ENCODE peak calls at places on chromosomes 12 and 14, in eight cellular contexts. I is left ventricle myocardium inferior; P is MM.1S; S is bronchial epithelial cell; O is CD8-positive, alpha-beta memory T cell; C is tibial nerve; N is cardiac fibroblast; E is fibroblast of pulmonary artery. L is an unnamed sample.

GRCh38 chr12:105053116-105053572 is 31.1 kb downstream of the ALDH1L2 start:
- DNase-seq in I (peak), P (peak), S (peak), O (peak), C (peak), N (peak), E (peak), L (peak)

GRCh38 chr12:52285851-52286530 is 5.3 kb downstream of the KRT81 start:
- DNase-seq in I (no peak), P (no peak), S (no peak), O (no peak), C (no peak), N (no peak), E (no peak), L (no peak)

GRCh38 chr12:106771425-106771824 is 3.1 kb upstream of the RIC8B start:
- DNase-seq in I (no peak), P (no peak), S (no peak), O (no peak), C (no peak), N (no peak), E (no peak), L (no peak)

GRCh38 chr12:129681151-129681550 is 222.7 kb downstream of the TMEM132D start:
- DNase-seq in I (no peak), P (no peak), S (no peak), O (no peak), C (no peak), N (no peak), E (no peak), L (no peak)

GRCh38 chr12:62736596-62736995 is 198.4 kb downstream of the PPM1H start:
- DNase-seq in I (no peak), P (no peak), S (peak), O (no peak), C (no peak), N (no peak), E (no peak), L (no peak)

GRCh38 chr14:90781876-90782275 is 34.4 kb downstream of the TTC7B start:
- DNase-seq in I (no peak), P (no peak), S (no peak), O (no peak), C (no peak), N (no peak), E (no peak), L (no peak)

GRCh38 chr14:21084988-21085853 is 13.2 kb downstream of the ZNF219 start:
- DNase-seq in I (no peak), P (no peak), S (peak), O (no peak), C (no peak), N (no peak), E (peak), L (no peak)

GRCh38 chr14:97120204-97121120 is 323.3 kb downstream of the VRK1 start:
- DNase-seq in I (no peak), P (no peak), S (no peak), O (no peak), C (no peak), N (no peak), E (no peak), L (no peak)

GRCh38 chr12:122111070-122111750 is 32.7 kb downstream of the MLXIP start:
- DNase-seq in I (no peak), P (no peak), S (peak), O (no peak), C (no peak), N (no peak), E (no peak), L (peak)

GRCh38 chr14:52119030-52119429 is 50.2 kb upstream of the NID2 start:
- DNase-seq in I (no peak), P (no peak), S (no peak), O (no peak), C (peak), N (no peak), E (no peak), L (no peak)

GRCh38 chr12:8449293-8449944 is 6.3 kb upstream of the CLEC6A start:
- DNase-seq in I (no peak), P (no peak), S (no peak), O (no peak), C (no peak), N (no peak), E (no peak), L (no peak)

GRCh38 chr14:72451081-72451972 is 442.6 kb downstream of the DPF3 start:
- DNase-seq in I (no peak), P (peak), S (no peak), O (peak), C (no peak), N (no peak), E (no peak), L (peak)

DNA sequence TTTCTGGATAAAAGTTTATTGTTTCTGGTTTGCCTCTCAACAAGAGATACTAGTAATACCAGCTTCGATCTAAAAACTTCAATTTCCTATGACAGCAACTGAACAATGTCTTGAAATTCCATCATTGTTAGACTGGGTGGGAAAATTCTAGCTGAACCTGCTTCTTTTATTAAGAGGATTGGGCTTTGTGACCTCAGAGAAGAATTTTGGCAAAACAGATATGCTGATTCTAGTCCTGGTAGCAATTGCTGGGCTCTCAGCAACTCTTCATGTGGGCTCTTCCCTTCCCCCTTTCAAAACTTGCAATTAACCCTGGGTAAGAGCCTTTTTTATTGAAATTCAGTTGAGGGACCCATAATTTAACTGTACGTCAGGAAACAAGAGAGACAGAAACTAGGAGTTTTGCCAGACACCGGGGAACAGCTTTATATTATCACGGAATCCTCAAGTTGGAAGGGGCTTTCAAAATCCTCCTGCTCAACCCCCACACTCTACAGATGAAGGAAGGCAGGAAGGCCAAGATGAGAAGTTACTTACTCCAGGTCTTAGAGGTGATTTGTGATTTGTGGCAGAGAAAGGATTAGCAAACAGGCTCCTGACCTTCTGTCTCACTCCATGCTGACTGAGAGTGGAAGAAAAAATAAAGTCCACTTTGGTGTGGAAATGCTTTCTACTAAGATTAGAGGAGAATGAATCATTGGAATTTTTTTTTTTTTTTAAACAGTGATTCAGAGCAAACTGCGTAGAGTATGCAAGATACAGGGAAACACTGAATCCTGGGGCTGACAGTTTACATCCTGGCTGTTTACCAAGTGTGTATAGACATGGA is 239.0 kb upstream of the ATP2B1 start:
- DNase-seq in I (no peak), P (no peak), S (peak), O (no peak), C (no peak), N (peak), E (peak), L (no peak)
- H3K4me3 ChIP-seq in I (no peak), P (no peak), S (no peak), O (no peak), C (no peak), N (no peak), E (peak), L (no peak)

GRCh38 chr14:49944501-49944900 is 51.6 kb downstream of the ARF6 start:
- DNase-seq in I (no peak), P (no peak), S (no peak), O (no peak), C (no peak), N (no peak), E (no peak), L (no peak)

GRCh38 chr14:49950275-49951250 is 57.7 kb downstream of the ARF6 start:
- DNase-seq in I (no peak), P (no peak), S (peak), O (no peak), C (no peak), N (no peak), E (no peak), L (peak)

GRCh38 chr14:49945448-49946319 is 52.8 kb downstream of the ARF6 start:
- DNase-seq in I (no peak), P (no peak), S (no peak), O (no peak), C (no peak), N (no peak), E (no peak), L (no peak)

GRCh38 chr14:49942090-49942489 is 49.2 kb downstream of the ARF6 start:
- DNase-seq in I (no peak), P (no peak), S (no peak), O (no peak), C (no peak), N (peak), E (no peak), L (no peak)

GRCh38 chr14:49946320-49947141 is 53.6 kb downstream of the ARF6 start:
- DNase-seq in I (no peak), P (no peak), S (peak), O (no peak), C (no peak), N (peak), E (peak), L (no peak)
- H3K4me3 ChIP-seq in I (no peak), P (no peak), S (no peak), O (peak), C (no peak), N (no peak), E (no peak), L (no peak)

GRCh38 chr12:24997496-24997895 is 48.6 kb upstream of the BCAT1 start:
- DNase-seq in I (no peak), P (peak), S (no peak), O (no peak), C (no peak), N (no peak), E (no peak), L (no peak)
- H3K4me3 ChIP-seq in I (no peak), P (peak), S (no peak), O (no peak), C (no peak), N (no peak), E (no peak), L (no peak)

GRCh38 chr12:49944718-49945117 is 5.8 kb upstream of the AQP2 start:
- DNase-seq in I (no peak), P (no peak), S (no peak), O (no peak), C (no peak), N (no peak), E (no peak), L (peak)
- H3K4me3 ChIP-seq in I (no peak), P (no peak), S (no peak), O (no peak), C (no peak), N (no peak), E (no peak), L (no peak)

GRCh38 chr12:6821271-6821673 is 349 bp upstream of the GPR162 start:
- DNase-seq in I (peak), P (no peak), S (peak), O (no peak), C (no peak), N (peak), E (peak), L (peak)
- H3K4me3 ChIP-seq in I (peak), P (no peak), S (peak), O (no peak), C (peak), N (peak), E (peak), L (peak)

GRCh38 chr12:40505327-40505726 is 186.9 kb upstream of the CNTN1 start:
- DNase-seq in I (no peak), P (peak), S (no peak), O (no peak), C (no peak), N (no peak), E (no peak), L (no peak)
- H3K4me3 ChIP-seq in I (no peak), P (no peak), S (no peak), O (no peak), C (no peak), N (no peak), E (no peak), L (no peak)

GRCh38 chr12:68327896-68328295 is 4.3 kb downstream of the MDM1 start:
- DNase-seq in I (no peak), P (no peak), S (no peak), O (no peak), C (no peak), N (no peak), E (no peak), L (no peak)
- H3K4me3 ChIP-seq in I (no peak), P (no peak), S (no peak), O (no peak), C (no peak), N (no peak), E (no peak), L (no peak)

GRCh38 chr14:66972469-66972868 is 216.8 kb upstream of the GARIN2 start:
- DNase-seq in I (no peak), P (no peak), S (no peak), O (no peak), C (no peak), N (no peak), E (no peak), L (no peak)
- H3K4me3 ChIP-seq in I (no peak), P (no peak), S (no peak), O (no peak), C (no peak), N (no peak), E (no peak), L (no peak)

GRCh38 chr12:57725851-57726150 is 12.7 kb downstream of the AGAP2 start:
- DNase-seq in I (no peak), P (no peak), S (no peak), O (no peak), C (no peak), N (no peak), E (no peak), L (no peak)

GRCh38 chr12:57726151-57726883 is 12.2 kb downstream of the AGAP2 start:
- DNase-seq in I (peak), P (peak), S (peak), O (no peak), C (no peak), N (peak), E (peak), L (peak)

GRCh38 chr12:57726884-57727757 is 11.4 kb downstream of the AGAP2 start:
- DNase-seq in I (peak), P (no peak), S (no peak), O (no peak), C (no peak), N (peak), E (no peak), L (no peak)

GRCh38 chr12:57729321-57729844 is 9.2 kb downstream of the AGAP2 start:
- DNase-seq in I (no peak), P (no peak), S (no peak), O (no peak), C (no peak), N (no peak), E (no peak), L (peak)

DNA sequence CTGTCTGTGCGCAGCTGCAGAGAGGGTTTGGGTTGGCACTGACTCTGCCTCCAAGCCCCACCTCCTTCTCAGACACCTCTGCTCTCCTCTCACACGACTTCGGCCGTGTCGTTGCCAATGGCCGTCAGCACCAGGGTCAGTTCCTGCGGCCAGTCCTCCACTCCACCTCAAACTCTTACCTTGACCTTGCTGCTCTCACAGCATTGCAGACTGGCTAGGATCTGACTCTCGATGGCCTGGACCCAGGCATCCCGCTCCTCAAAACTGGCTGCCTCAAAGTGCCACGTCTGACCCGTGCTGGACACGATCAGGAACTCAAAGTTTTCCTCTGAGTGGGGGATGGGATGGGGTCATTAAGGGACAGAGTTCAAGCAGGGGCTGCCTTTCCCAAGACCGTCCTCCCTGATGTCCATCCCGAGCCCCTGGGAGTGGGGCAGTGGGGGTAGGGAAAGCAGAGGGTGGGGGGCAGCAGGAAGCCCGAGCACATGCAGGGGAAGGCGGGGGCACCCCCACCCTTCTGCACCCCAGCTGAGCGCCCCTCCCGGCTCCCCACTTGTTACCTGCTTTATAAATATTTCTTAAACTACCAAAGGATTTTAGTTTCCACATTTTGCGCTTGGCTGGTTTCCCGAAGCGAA is 10.7 kb downstream of the AGAP2 start:
- DNase-seq in I (no peak), P (no peak), S (no peak), O (no peak), C (no peak), N (no peak), E (no peak), L (no peak)
- H3K4me3 ChIP-seq in I (peak), P (no peak), S (no peak), O (no peak), C (no peak), N (no peak), E (no peak), L (no peak)

DNA sequence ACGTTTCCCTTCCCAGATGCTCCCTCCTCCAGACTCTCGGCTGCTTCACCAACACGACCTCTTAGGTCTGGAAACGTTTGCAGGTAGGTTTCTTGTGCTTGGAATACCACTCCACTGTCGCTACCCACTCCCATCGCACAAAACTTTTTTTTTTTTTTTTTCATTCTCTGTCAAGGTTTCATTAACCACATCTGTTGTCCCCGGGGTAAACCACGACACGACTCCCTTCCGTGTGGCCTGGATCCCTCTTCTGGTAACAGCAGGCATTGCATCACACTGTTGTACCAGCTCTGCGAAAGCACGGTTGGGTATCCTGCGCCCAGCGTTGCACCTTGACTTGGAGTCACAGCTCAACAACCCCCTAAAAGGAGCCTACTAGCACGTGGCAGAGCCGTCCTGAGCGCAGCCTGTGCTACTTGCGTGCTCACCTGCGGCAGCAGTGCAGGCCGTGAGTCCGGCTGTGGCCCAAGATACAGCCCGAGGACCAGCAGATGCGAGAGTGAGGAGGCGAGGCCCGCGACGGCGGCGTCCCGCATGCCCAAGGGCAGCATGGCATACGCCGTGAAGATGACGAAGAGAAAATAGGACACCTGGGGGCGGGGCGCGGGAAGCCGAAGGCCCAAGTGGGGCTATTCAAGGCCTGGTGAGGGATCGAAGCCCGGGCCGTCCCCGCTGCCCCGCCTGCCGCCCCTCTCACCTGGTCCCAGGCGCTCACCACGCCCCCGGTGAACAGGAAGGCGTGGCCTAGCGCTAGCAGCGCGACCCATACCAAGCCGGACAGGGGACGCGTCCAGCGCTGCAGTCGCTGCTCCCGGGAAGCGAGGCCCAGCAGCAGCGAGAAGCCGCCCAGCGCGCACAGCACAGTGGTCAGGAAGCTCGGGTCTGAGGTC is 2.5 kb downstream of the ADCY4 start:
- DNase-seq in I (peak), P (peak), S (peak), O (peak), C (no peak), N (peak), E (peak), L (peak)
- H3K4me3 ChIP-seq in I (peak), P (peak), S (peak), O (peak), C (no peak), N (no peak), E (peak), L (peak)

L was measured in Peyer's patch.